ENCODE peak calls at places on chromosomes 4 and X, in ten cellular contexts. J is stimulated activated CD4-positive, alpha-beta T cell treated with anti-CD3 and anti-CD28 coated beads, TNF-alpha, amount 100 ng/mL, for 4 hours; R is AML-193; P is aorta; H is left cardiac atrium; M is GM03348; O is NCI-H2081; Y is T-helper 2 cell; L is iris pigment epithelial cell; A is kidney tubule cell. Q is an unnamed sample.

GRCh38 chr4:57303012-57303751 is 193.0 kb upstream of the IGFBP7 start:
- DNase-seq in J (no peak), R (no peak), P (no peak), H (no peak), M (no peak), O (no peak), Y (no peak), L (peak; percentile 2), A (no peak), Q (no peak)

GRCh38 chrX:30822068-30822671 is 66.9 kb downstream of the TAB3 start:
- DNase-seq in J (no peak), R (no peak), P (no peak), H (no peak), M (no peak), O (no peak), Y (no peak), L (no peak), A (peak; percentile 13), Q (no peak)

GRCh38 chr4:89904524-89904923 is 9.9 kb downstream of the MMRN1 start:
- DNase-seq in J (no peak), R (no peak), P (no peak), H (no peak), M (no peak), O (no peak), Y (no peak), L (no peak), A (no peak), Q (no peak)

GRCh38 chrX:15973299-15973698 is 118.7 kb upstream of the AP1S2 start:
- DNase-seq in J (no peak), R (peak; percentile 48), P (no peak), H (no peak), M (peak; percentile 5), O (peak; percentile 4), Y (peak; percentile 19), L (peak; percentile 18), A (peak; percentile 56), Q (no peak)

GRCh38 chrX:84186603-84187358 is 1.2 kb downstream of the RPS6KA6 start:
- DNase-seq in J (no peak), R (no peak), P (no peak), H (no peak), M (no peak), O (no peak), Y (no peak), L (no peak), A (peak; percentile 17), Q (no peak)

GRCh38 chr4:24856586-24856985 is 56.3 kb downstream of the CCDC149 start:
- DNase-seq in J (no peak), R (no peak), P (peak; percentile 76), H (no peak), M (peak; percentile 20), O (no peak), Y (no peak), L (peak; percentile 64), A (peak; percentile 70), Q (peak; percentile 50)

GRCh38 chrX:128365523-128365922 is 313.3 kb upstream of the ACTRT1 start:
- DNase-seq in J (no peak), R (no peak), P (no peak), H (no peak), M (no peak), O (no peak), Y (no peak), L (no peak), A (no peak), Q (no peak)

GRCh38 chr4:150145090-150145949 is 67.1 kb downstream of the DCLK2 start:
- DNase-seq in J (no peak), R (no peak), P (no peak), H (no peak), M (no peak), O (no peak), Y (no peak), L (no peak), A (no peak), Q (peak; percentile 44)

GRCh38 chrX:71183341-71183740 is 38.7 kb downstream of the NLGN3 start:
- DNase-seq in J (no peak), R (no peak), P (no peak), H (no peak), M (no peak), O (no peak), Y (no peak), L (no peak), A (no peak), Q (peak; percentile 7)

GRCh38 chr4:114277690-114278089 is 298.2 kb upstream of the ARSJ start:
- DNase-seq in J (no peak), R (no peak), P (no peak), H (no peak), M (no peak), O (no peak), Y (no peak), L (peak; percentile 78), A (no peak), Q (no peak)

GRCh38 chrX:122268353-122268752 is 915.7 kb upstream of the GRIA3 start:
- DNase-seq in J (no peak), R (no peak), P (no peak), H (no peak), M (no peak), O (no peak), Y (no peak), L (no peak), A (no peak), Q (no peak)

GRCh38 chr4:122992111-122992510 is 69.7 kb upstream of the NUDT6 start:
- DNase-seq in J (no peak), R (no peak), P (no peak), H (no peak), M (peak; percentile 16), O (no peak), Y (no peak), L (peak; percentile 28), A (peak; percentile 11), Q (no peak)

GRCh38 chrX:20459410-20460350 is 193.0 kb upstream of the RPS6KA3 start:
- DNase-seq in J (no peak), R (no peak), P (no peak), H (no peak), M (no peak), O (no peak), Y (peak; percentile 44), L (no peak), A (no peak), Q (no peak)

GRCh38 chrX:17375361-17375630 is 296 bp downstream of the NHS start:
- DNase-seq in J (no peak), R (no peak), P (no peak), H (no peak), M (no peak), O (no peak), Y (no peak), L (no peak), A (no peak), Q (no peak)